ENCODE peak calls at places on chromosomes 11 and 22, in ten cellular contexts. G is endothelial cell, N is GM12865, S is dermis blood vessel endothelial cell, F is anterior cingulate cortex, U is neural crest cell, M is GM23248, K is T-cell, Y is lung microvascular endothelial cell, L is hippocampal formation. J is an unnamed sample.

GRCh38 chr11:128471138-128471661 is 116.2 kb downstream of the ETS1 start:
- DNase-seq in U (no peak), L (no peak), M (no peak), S (no peak), G (no peak), Y (no peak), K (no peak), N (peak; percentile 90), F (no peak), J (no peak)

GRCh38 chr22:49767355-49768062 is 60.2 kb downstream of the BRD1 start:
- DNase-seq in K (no peak), G (peak; percentile 40), S (peak; percentile 74), N (peak; percentile 70), Y (peak; percentile 74), L (no peak), M (peak; percentile 63), U (no peak), F (no peak), J (peak; percentile 72)

GRCh38 chr11:27211370-27212127 is 151.5 kb downstream of the CCDC34 start:
- DNase-seq in M (peak; percentile 43), L (no peak), S (peak; percentile 26), K (no peak), Y (peak; percentile 23), G (no peak), F (no peak), U (peak; percentile 18), N (no peak), J (no peak)

GRCh38 chr11:613369-613968 is 2.3 kb downstream of the IRF7 start:
- DNase-seq in S (peak; percentile 80), G (no peak), M (no peak), L (no peak), U (peak; percentile 57), F (no peak), N (peak; percentile 69), K (peak; percentile 88), Y (peak; percentile 84), J (peak; percentile 90)

GRCh38 chr22:23820748-23821211 is 18.0 kb downstream of the DERL3 start:
- DNase-seq in F (no peak), N (no peak), U (no peak), K (no peak), G (no peak), Y (no peak), M (no peak), S (no peak), L (no peak), J (no peak)

GRCh38 chr22:45225732-45226560 is 14.7 kb downstream of the KIAA0930 start:
- DNase-seq in N (no peak), M (peak; percentile 72), S (no peak), G (no peak), L (peak; percentile 58), U (no peak), K (no peak), F (peak; percentile 30), Y (no peak), J (peak; percentile 29)

GRCh38 chr11:10305262-10305963 is 540 bp downstream of the ADM start:
- DNase-seq in U (peak; percentile 35), S (peak; percentile 50), F (no peak), N (no peak), K (peak; percentile 38), G (peak; percentile 48), M (peak; percentile 84), Y (peak; percentile 64), L (no peak), J (peak; percentile 55)

GRCh38 chr22:22322792-22323191 is 78.2 kb downstream of the VPREB1 start:
- DNase-seq in K (no peak), G (no peak), S (no peak), U (no peak), L (no peak), M (no peak), N (no peak), F (no peak), Y (no peak), J (no peak)

GRCh38 chr11:61554172-61554988 is 26.5 kb downstream of the SYT7 start:
- DNase-seq in S (no peak), F (no peak), L (no peak), Y (no peak), U (no peak), N (no peak), K (no peak), G (no peak), M (no peak), J (no peak)

GRCh38 chr11:76808158-76808557 is 25.0 kb downstream of the TSKU start:
- DNase-seq in K (no peak), L (no peak), U (no peak), F (no peak), G (no peak), S (no peak), Y (no peak), M (no peak), N (no peak), J (no peak)

GRCh38 chr11:131690362-131690761 is 319.9 kb downstream of the NTM start:
- DNase-seq in M (no peak), S (no peak), G (no peak), K (no peak), N (no peak), L (no peak), F (no peak), U (no peak), Y (no peak), J (no peak)

GRCh38 chr11:123321641-123322040 is 108.4 kb upstream of the GRAMD1B start:
- DNase-seq in M (peak; percentile 52), S (no peak), K (no peak), G (no peak), F (no peak), N (no peak), U (no peak), Y (no peak), L (no peak), J (no peak)

GRCh38 chr22:49306632-49306975 is 521.1 kb downstream of the BRD1 start:
- DNase-seq in K (no peak), N (no peak), G (no peak), M (no peak), S (no peak), Y (no peak), L (no peak), U (no peak), F (no peak), J (peak; percentile 18)

GRCh38 chr11:102493524-102493923 is 37.0 kb downstream of the MMP7 start:
- DNase-seq in U (no peak), M (no peak), Y (no peak), S (no peak), F (no peak), G (no peak), L (no peak), N (no peak), K (no peak), J (no peak)

GRCh38 chr11:13007182-13007581 is 1.9 kb upstream of the RASSF10 start:
- DNase-seq in M (no peak), L (no peak), S (no peak), Y (no peak), N (no peak), G (no peak), K (no peak), F (no peak), U (no peak), J (no peak)

GRCh38 chr22:35538801-35539321 is 1.8 kb upstream of the RASD2 start:
- DNase-seq in F (no peak), K (no peak), G (peak; percentile 63), S (peak; percentile 43), Y (peak; percentile 36), N (peak; percentile 31), L (no peak), M (peak; percentile 57), U (peak; percentile 51), J (peak; percentile 71)